ENCODE peak calls at places on chromosomes 5 and 9, in ten cellular contexts. One of them, this sample, is unnamed.
A peak's percentile ranks its signal among the peaks of the same experiment; 100 is the strongest.

GRCh38 chr9:133979921-133980863 is 11.9 kb downstream of the VAV2 start:
- DNase-seq in D341Med: no peak
- DNase-seq in H9: no peak
- DNase-seq in anterior cingulate cortex: no peak
- DNase-seq in mammary epithelial cell: no peak
- DNase-seq in head of caudate nucleus: no peak
- DNase-seq in GM03348: no peak
- DNase-seq in SK-N-MC: no peak
- DNase-seq in iPS-NIHi11: peak; percentile 11
- DNase-seq in stimulated activated CD8-positive, alpha-beta memory T cell treated with anti-CD3 and anti-CD28 coated beads, Interleukin-4, amount 100 ng/mL, for 48 hours: no peak
- DNase-seq in this sample: peak; percentile 85

GRCh38 chr5:128212206-128212788 is 128.7 kb downstream of the SLC12A2 start:
- DNase-seq in anterior cingulate cortex: no peak
- DNase-seq in GM03348: no peak
- DNase-seq in D341Med: no peak
- DNase-seq in head of caudate nucleus: no peak
- DNase-seq in H9: no peak
- DNase-seq in iPS-NIHi11: no peak
- DNase-seq in stimulated activated CD8-positive, alpha-beta memory T cell treated with anti-CD3 and anti-CD28 coated beads, Interleukin-4, amount 100 ng/mL, for 48 hours: no peak
- DNase-seq in SK-N-MC: no peak
- DNase-seq in mammary epithelial cell: no peak
- DNase-seq in this sample: no peak

GRCh38 chr5:148145916-148146315 is 22.4 kb upstream of the SPINK14 start:
- DNase-seq in H9: no peak
- DNase-seq in stimulated activated CD8-positive, alpha-beta memory T cell treated with anti-CD3 and anti-CD28 coated beads, Interleukin-4, amount 100 ng/mL, for 48 hours: no peak
- DNase-seq in iPS-NIHi11: peak; percentile 26
- DNase-seq in head of caudate nucleus: no peak
- DNase-seq in anterior cingulate cortex: no peak
- DNase-seq in D341Med: no peak
- DNase-seq in SK-N-MC: no peak
- DNase-seq in GM03348: no peak
- DNase-seq in mammary epithelial cell: peak; percentile 81
- DNase-seq in this sample: no peak

GRCh38 chr9:76667521-76667957 is 96.7 kb upstream of the PCA3 start:
- DNase-seq in stimulated activated CD8-positive, alpha-beta memory T cell treated with anti-CD3 and anti-CD28 coated beads, Interleukin-4, amount 100 ng/mL, for 48 hours: no peak
- DNase-seq in D341Med: no peak
- DNase-seq in iPS-NIHi11: no peak
- DNase-seq in GM03348: peak; percentile 45
- DNase-seq in mammary epithelial cell: peak; percentile 52
- DNase-seq in head of caudate nucleus: no peak
- DNase-seq in anterior cingulate cortex: no peak
- DNase-seq in SK-N-MC: no peak
- DNase-seq in H9: no peak
- DNase-seq in this sample: no peak

GRCh38 chr9:17669206-17669605 is 90.3 kb downstream of the SH3GL2 start:
- DNase-seq in D341Med: no peak
- DNase-seq in stimulated activated CD8-positive, alpha-beta memory T cell treated with anti-CD3 and anti-CD28 coated beads, Interleukin-4, amount 100 ng/mL, for 48 hours: no peak
- DNase-seq in iPS-NIHi11: no peak
- DNase-seq in SK-N-MC: no peak
- DNase-seq in anterior cingulate cortex: no peak
- DNase-seq in mammary epithelial cell: no peak
- DNase-seq in GM03348: no peak
- DNase-seq in head of caudate nucleus: no peak
- DNase-seq in H9: no peak
- DNase-seq in this sample: no peak

GRCh38 chr5:168314735-168315411 is 23.4 kb downstream of the WWC1 start:
- DNase-seq in H9: peak; percentile 48
- DNase-seq in iPS-NIHi11: peak; percentile 29
- DNase-seq in mammary epithelial cell: peak; percentile 93
- DNase-seq in stimulated activated CD8-positive, alpha-beta memory T cell treated with anti-CD3 and anti-CD28 coated beads, Interleukin-4, amount 100 ng/mL, for 48 hours: no peak
- DNase-seq in anterior cingulate cortex: no peak
- DNase-seq in SK-N-MC: no peak
- DNase-seq in D341Med: no peak
- DNase-seq in head of caudate nucleus: no peak
- DNase-seq in GM03348: peak; percentile 85
- DNase-seq in this sample: no peak

GRCh38 chr5:95746194-95746593 is 15.1 kb downstream of the RHOBTB3 start:
- DNase-seq in stimulated activated CD8-positive, alpha-beta memory T cell treated with anti-CD3 and anti-CD28 coated beads, Interleukin-4, amount 100 ng/mL, for 48 hours: no peak
- DNase-seq in GM03348: no peak
- DNase-seq in anterior cingulate cortex: no peak
- DNase-seq in SK-N-MC: no peak
- DNase-seq in iPS-NIHi11: no peak
- DNase-seq in H9: no peak
- DNase-seq in D341Med: no peak
- DNase-seq in mammary epithelial cell: no peak
- DNase-seq in head of caudate nucleus: no peak
- DNase-seq in this sample: no peak

GRCh38 chr9:133023117-133023890 is 7.5 kb upstream of the GTF3C5 start:
- DNase-seq in anterior cingulate cortex: no peak
- DNase-seq in SK-N-MC: no peak
- DNase-seq in GM03348: no peak
- DNase-seq in stimulated activated CD8-positive, alpha-beta memory T cell treated with anti-CD3 and anti-CD28 coated beads, Interleukin-4, amount 100 ng/mL, for 48 hours: peak; percentile 74
- DNase-seq in D341Med: no peak
- DNase-seq in iPS-NIHi11: no peak
- DNase-seq in H9: peak; percentile 74
- DNase-seq in head of caudate nucleus: no peak
- DNase-seq in mammary epithelial cell: no peak
- DNase-seq in this sample: no peak

GRCh38 chr9:77589046-77589795 is 58.9 kb downstream of the GNA14 start:
- DNase-seq in head of caudate nucleus: no peak
- DNase-seq in H9: no peak
- DNase-seq in anterior cingulate cortex: no peak
- DNase-seq in SK-N-MC: no peak
- DNase-seq in mammary epithelial cell: peak; percentile 34
- DNase-seq in GM03348: no peak
- DNase-seq in stimulated activated CD8-positive, alpha-beta memory T cell treated with anti-CD3 and anti-CD28 coated beads, Interleukin-4, amount 100 ng/mL, for 48 hours: no peak
- DNase-seq in iPS-NIHi11: no peak
- DNase-seq in D341Med: no peak
- DNase-seq in this sample: no peak

GRCh38 chr5:1936413-1936812 is 53.7 kb upstream of the IRX4 start:
- DNase-seq in stimulated activated CD8-positive, alpha-beta memory T cell treated with anti-CD3 and anti-CD28 coated beads, Interleukin-4, amount 100 ng/mL, for 48 hours: no peak
- DNase-seq in D341Med: no peak
- DNase-seq in GM03348: no peak
- DNase-seq in head of caudate nucleus: no peak
- DNase-seq in iPS-NIHi11: no peak
- DNase-seq in anterior cingulate cortex: no peak
- DNase-seq in SK-N-MC: no peak
- DNase-seq in mammary epithelial cell: peak; percentile 97
- DNase-seq in H9: peak; percentile 23
- DNase-seq in this sample: no peak

GRCh38 chr5:115375922-115376321 is 79.5 kb upstream of the CCDC112 start:
- DNase-seq in mammary epithelial cell: no peak
- DNase-seq in SK-N-MC: no peak
- DNase-seq in stimulated activated CD8-positive, alpha-beta memory T cell treated with anti-CD3 and anti-CD28 coated beads, Interleukin-4, amount 100 ng/mL, for 48 hours: no peak
- DNase-seq in head of caudate nucleus: no peak
- DNase-seq in H9: no peak
- DNase-seq in D341Med: no peak
- DNase-seq in iPS-NIHi11: no peak
- DNase-seq in GM03348: no peak
- DNase-seq in anterior cingulate cortex: no peak
- DNase-seq in this sample: no peak

GRCh38 chr9:131393622-131394463 is at the start of gene PRRC2B:
- DNase-seq in D341Med: peak; percentile 96
- DNase-seq in anterior cingulate cortex: peak; percentile 73
- DNase-seq in H9: peak; percentile 96
- DNase-seq in mammary epithelial cell: peak; percentile 71
- DNase-seq in stimulated activated CD8-positive, alpha-beta memory T cell treated with anti-CD3 and anti-CD28 coated beads, Interleukin-4, amount 100 ng/mL, for 48 hours: peak; percentile 88
- DNase-seq in head of caudate nucleus: peak; percentile 81
- DNase-seq in iPS-NIHi11: peak; percentile 93
- DNase-seq in SK-N-MC: no peak
- DNase-seq in GM03348: peak; percentile 97
- DNase-seq in this sample: peak; percentile 96

GRCh38 chr9:87445646-87446045 is 52.0 kb upstream of the DAPK1 start:
- DNase-seq in iPS-NIHi11: peak; percentile 71
- DNase-seq in D341Med: no peak
- DNase-seq in mammary epithelial cell: no peak
- DNase-seq in GM03348: peak; percentile 37
- DNase-seq in head of caudate nucleus: peak; percentile 64
- DNase-seq in SK-N-MC: no peak
- DNase-seq in H9: peak; percentile 58
- DNase-seq in anterior cingulate cortex: peak; percentile 2
- DNase-seq in stimulated activated CD8-positive, alpha-beta memory T cell treated with anti-CD3 and anti-CD28 coated beads, Interleukin-4, amount 100 ng/mL, for 48 hours: no peak
- DNase-seq in this sample: no peak

GRCh38 chr9:120735009-120735408 is 20.7 kb upstream of the MEGF9 start:
- DNase-seq in mammary epithelial cell: no peak
- DNase-seq in head of caudate nucleus: peak; percentile 28
- DNase-seq in GM03348: no peak
- DNase-seq in D341Med: no peak
- DNase-seq in SK-N-MC: no peak
- DNase-seq in H9: no peak
- DNase-seq in iPS-NIHi11: no peak
- DNase-seq in stimulated activated CD8-positive, alpha-beta memory T cell treated with anti-CD3 and anti-CD28 coated beads, Interleukin-4, amount 100 ng/mL, for 48 hours: no peak
- DNase-seq in anterior cingulate cortex: no peak
- DNase-seq in this sample: no peak

GRCh38 chr9:28073278-28073677 is 500.0 kb upstream of the C9orf72 start:
- DNase-seq in head of caudate nucleus: peak; percentile 49
- DNase-seq in mammary epithelial cell: peak; percentile 32
- DNase-seq in H9: no peak
- DNase-seq in anterior cingulate cortex: no peak
- DNase-seq in SK-N-MC: peak; percentile 63
- DNase-seq in D341Med: peak; percentile 30
- DNase-seq in iPS-NIHi11: peak; percentile 21
- DNase-seq in GM03348: peak; percentile 38
- DNase-seq in stimulated activated CD8-positive, alpha-beta memory T cell treated with anti-CD3 and anti-CD28 coated beads, Interleukin-4, amount 100 ng/mL, for 48 hours: no peak
- DNase-seq in this sample: no peak

GRCh38 chr9:133121200-133122166 is at the start of gene RALGDS:
- DNase-seq in SK-N-MC: no peak
- DNase-seq in H9: peak; percentile 87
- DNase-seq in stimulated activated CD8-positive, alpha-beta memory T cell treated with anti-CD3 and anti-CD28 coated beads, Interleukin-4, amount 100 ng/mL, for 48 hours: peak; percentile 95
- DNase-seq in mammary epithelial cell: peak; percentile 82
- DNase-seq in GM03348: peak; percentile 99
- DNase-seq in iPS-NIHi11: peak; percentile 99
- DNase-seq in anterior cingulate cortex: peak; percentile 79
- DNase-seq in D341Med: peak; percentile 98
- DNase-seq in head of caudate nucleus: peak; percentile 92
- DNase-seq in this sample: peak; percentile 97

GRCh38 chr5:32193591-32193990 is 19.5 kb upstream of the GOLPH3 start:
- DNase-seq in anterior cingulate cortex: no peak
- DNase-seq in iPS-NIHi11: no peak
- DNase-seq in H9: no peak
- DNase-seq in head of caudate nucleus: peak; percentile 16
- DNase-seq in D341Med: no peak
- DNase-seq in SK-N-MC: no peak
- DNase-seq in GM03348: no peak
- DNase-seq in stimulated activated CD8-positive, alpha-beta memory T cell treated with anti-CD3 and anti-CD28 coated beads, Interleukin-4, amount 100 ng/mL, for 48 hours: no peak
- DNase-seq in mammary epithelial cell: peak; percentile 52
- DNase-seq in this sample: peak; percentile 67

GRCh38 chr5:157266286-157267007 is 524 bp downstream of the CYFIP2 start:
- DNase-seq in head of caudate nucleus: no peak
- DNase-seq in H9: peak; percentile 61
- DNase-seq in mammary epithelial cell: no peak
- DNase-seq in iPS-NIHi11: peak; percentile 69
- DNase-seq in anterior cingulate cortex: no peak
- DNase-seq in GM03348: no peak
- DNase-seq in SK-N-MC: no peak
- DNase-seq in D341Med: no peak
- DNase-seq in stimulated activated CD8-positive, alpha-beta memory T cell treated with anti-CD3 and anti-CD28 coated beads, Interleukin-4, amount 100 ng/mL, for 48 hours: peak; percentile 71
- DNase-seq in this sample: no peak

GRCh38 chr5:108556414-108556813 is 174.5 kb upstream of the FBXL17 start:
- DNase-seq in GM03348: no peak
- DNase-seq in H9: no peak
- DNase-seq in D341Med: no peak
- DNase-seq in SK-N-MC: no peak
- DNase-seq in head of caudate nucleus: no peak
- DNase-seq in iPS-NIHi11: no peak
- DNase-seq in mammary epithelial cell: no peak
- DNase-seq in stimulated activated CD8-positive, alpha-beta memory T cell treated with anti-CD3 and anti-CD28 coated beads, Interleukin-4, amount 100 ng/mL, for 48 hours: no peak
- DNase-seq in anterior cingulate cortex: no peak
- DNase-seq in this sample: no peak

GRCh38 chr9:134965421-134965820 is 47.7 kb upstream of the FCN1 start:
- DNase-seq in H9: no peak
- DNase-seq in D341Med: no peak
- DNase-seq in iPS-NIHi11: no peak
- DNase-seq in GM03348: no peak
- DNase-seq in head of caudate nucleus: no peak
- DNase-seq in stimulated activated CD8-positive, alpha-beta memory T cell treated with anti-CD3 and anti-CD28 coated beads, Interleukin-4, amount 100 ng/mL, for 48 hours: no peak
- DNase-seq in mammary epithelial cell: no peak
- DNase-seq in SK-N-MC: no peak
- DNase-seq in anterior cingulate cortex: no peak
- DNase-seq in this sample: no peak

GRCh38 chr9:112232233-112232632 is 57.1 kb upstream of the SUSD1 start:
- DNase-seq in iPS-NIHi11: no peak
- DNase-seq in head of caudate nucleus: no peak
- DNase-seq in stimulated activated CD8-positive, alpha-beta memory T cell treated with anti-CD3 and anti-CD28 coated beads, Interleukin-4, amount 100 ng/mL, for 48 hours: no peak
- DNase-seq in D341Med: no peak
- DNase-seq in SK-N-MC: no peak
- DNase-seq in H9: no peak
- DNase-seq in GM03348: no peak
- DNase-seq in mammary epithelial cell: no peak
- DNase-seq in anterior cingulate cortex: no peak
- DNase-seq in this sample: no peak

GRCh38 chr9:27368317-27368985 is 71.5 kb upstream of the EQTN start:
- DNase-seq in H9: no peak
- DNase-seq in iPS-NIHi11: no peak
- DNase-seq in anterior cingulate cortex: peak; percentile 27
- DNase-seq in GM03348: peak; percentile 36
- DNase-seq in mammary epithelial cell: no peak
- DNase-seq in SK-N-MC: no peak
- DNase-seq in stimulated activated CD8-positive, alpha-beta memory T cell treated with anti-CD3 and anti-CD28 coated beads, Interleukin-4, amount 100 ng/mL, for 48 hours: no peak
- DNase-seq in D341Med: no peak
- DNase-seq in head of caudate nucleus: peak; percentile 48
- DNase-seq in this sample: no peak

GRCh38 chr9:135035781-135036760 is 51.4 kb upstream of the OLFM1 start:
- DNase-seq in D341Med: no peak
- DNase-seq in SK-N-MC: no peak
- DNase-seq in mammary epithelial cell: no peak
- DNase-seq in stimulated activated CD8-positive, alpha-beta memory T cell treated with anti-CD3 and anti-CD28 coated beads, Interleukin-4, amount 100 ng/mL, for 48 hours: no peak
- DNase-seq in iPS-NIHi11: no peak
- DNase-seq in H9: peak; percentile 9
- DNase-seq in head of caudate nucleus: no peak
- DNase-seq in GM03348: no peak
- DNase-seq in anterior cingulate cortex: no peak
- DNase-seq in this sample: no peak

GRCh38 chr9:38355526-38356120 is 36.9 kb upstream of the ALDH1B1 start:
- DNase-seq in stimulated activated CD8-positive, alpha-beta memory T cell treated with anti-CD3 and anti-CD28 coated beads, Interleukin-4, amount 100 ng/mL, for 48 hours: no peak
- DNase-seq in anterior cingulate cortex: no peak
- DNase-seq in H9: no peak
- DNase-seq in SK-N-MC: no peak
- DNase-seq in D341Med: no peak
- DNase-seq in iPS-NIHi11: no peak
- DNase-seq in mammary epithelial cell: no peak
- DNase-seq in head of caudate nucleus: no peak
- DNase-seq in GM03348: no peak
- DNase-seq in this sample: no peak

GRCh38 chr5:62576570-62577172 is 1.9 kb upstream of the LRRC70 start:
- DNase-seq in GM03348: no peak
- DNase-seq in iPS-NIHi11: no peak
- DNase-seq in anterior cingulate cortex: no peak
- DNase-seq in mammary epithelial cell: no peak
- DNase-seq in head of caudate nucleus: no peak
- DNase-seq in D341Med: no peak
- DNase-seq in SK-N-MC: no peak
- DNase-seq in H9: no peak
- DNase-seq in stimulated activated CD8-positive, alpha-beta memory T cell treated with anti-CD3 and anti-CD28 coated beads, Interleukin-4, amount 100 ng/mL, for 48 hours: no peak
- DNase-seq in this sample: no peak

GRCh38 chr9:97220894-97221477 is 86.5 kb upstream of the CCDC180 start:
- DNase-seq in mammary epithelial cell: no peak
- DNase-seq in stimulated activated CD8-positive, alpha-beta memory T cell treated with anti-CD3 and anti-CD28 coated beads, Interleukin-4, amount 100 ng/mL, for 48 hours: no peak
- DNase-seq in SK-N-MC: no peak
- DNase-seq in iPS-NIHi11: peak; percentile 21
- DNase-seq in GM03348: peak; percentile 4
- DNase-seq in anterior cingulate cortex: no peak
- DNase-seq in D341Med: peak; percentile 27
- DNase-seq in H9: peak; percentile 52
- DNase-seq in head of caudate nucleus: no peak
- DNase-seq in this sample: no peak

GRCh38 chr5:149341846-149342245 is 3.5 kb upstream of the GRPEL2 start:
- DNase-seq in mammary epithelial cell: no peak
- DNase-seq in D341Med: no peak
- DNase-seq in GM03348: no peak
- DNase-seq in stimulated activated CD8-positive, alpha-beta memory T cell treated with anti-CD3 and anti-CD28 coated beads, Interleukin-4, amount 100 ng/mL, for 48 hours: no peak
- DNase-seq in iPS-NIHi11: no peak
- DNase-seq in SK-N-MC: no peak
- DNase-seq in anterior cingulate cortex: no peak
- DNase-seq in H9: no peak
- DNase-seq in head of caudate nucleus: no peak
- DNase-seq in this sample: no peak